ENCODE peak calls at places on chromosomes 4 and X, in nine cellular contexts. O, A, M, K, I, F, E, J and D are unnamed samples. For H3K36me3, the result is how much of the 10 kb centered on the place peaks cover.

GRCh38 chrX:47751670-47752069 is 85.0 kb upstream of the ZNF81 start:
- DNase-seq in O (no peak), A (no peak), M (peak), K (no peak), I (no peak), F (no peak), E (peak), J (no peak), D (peak)

GRCh38 chr4:77872723-77873435 is 10.2 kb downstream of the MRPL1 start:
- DNase-seq in O (no peak), A (no peak), M (no peak), K (no peak), I (no peak), F (no peak), E (no peak), J (no peak), D (no peak)

GRCh38 chr4:183360161-183360919 is 38.1 kb upstream of the CLDN24 start:
- DNase-seq in O (peak), A (no peak), M (no peak), K (no peak), I (no peak), F (no peak), E (no peak), J (no peak), D (no peak)

GRCh38 chrX:21691512-21692018 is 33.4 kb upstream of the KLHL34 start:
- DNase-seq in O (no peak), A (no peak), M (no peak), K (no peak), I (no peak), F (no peak), E (no peak), J (no peak), D (no peak)

GRCh38 chrX:50430917-50431316 is 39.7 kb downstream of the DGKK start:
- DNase-seq in O (no peak), A (no peak), M (no peak), K (no peak), I (no peak), F (no peak), E (no peak), J (no peak), D (no peak)

GRCh38 chr4:86841309-86841708 is 7.9 kb downstream of the SLC10A6 start:
- DNase-seq in O (peak), A (no peak), M (no peak), K (no peak), I (no peak), F (no peak), E (no peak), J (no peak), D (no peak)

GRCh38 chr4:22389240-22389871 is 126.5 kb downstream of the ADGRA3 start:
- DNase-seq in O (peak), A (no peak), M (peak), K (no peak), I (no peak), F (peak), E (peak), J (no peak), D (no peak)

GRCh38 chr4:153345011-153345981 is 808 bp downstream of the MND1 start:
- DNase-seq in O (peak), A (no peak), M (peak), K (peak), I (no peak), F (peak), E (no peak), J (no peak), D (no peak)

GRCh38 chr4:37715889-37716402 is 29.8 kb upstream of the RELL1 start:
- DNase-seq in O (peak), A (no peak), M (peak), K (no peak), I (no peak), F (no peak), E (no peak), J (no peak), D (no peak)

GRCh38 chrX:153953892-153954617 is 9.6 kb upstream of the RENBP start:
- DNase-seq in O (no peak), A (no peak), M (no peak), K (no peak), I (no peak), F (no peak), E (no peak), J (no peak), D (no peak)

GRCh38 chr4:139815646-139816601 is 150.3 kb downstream of the MGST2 start:
- DNase-seq in O (peak), A (no peak), M (peak), K (peak), I (no peak), F (peak), E (no peak), J (no peak), D (no peak)

GRCh38 chrX:136880003-136880451 is 498 bp downstream of the RBMX start:
- DNase-seq in O (no peak), A (no peak), M (peak), K (peak), I (no peak), F (peak), E (no peak), J (no peak), D (peak)

GRCh38 chrX:9700555-9700954 is 65.1 kb downstream of the GPR143 start:
- DNase-seq in O (no peak), A (no peak), M (no peak), K (no peak), I (no peak), F (no peak), E (no peak), J (no peak), D (no peak)

GRCh38 chr4:8039290-8039689 is 99.6 kb upstream of the AFAP1 start:
- DNase-seq in O (no peak), A (no peak), M (peak), K (no peak), I (no peak), F (no peak), E (no peak), J (no peak), D (peak)

GRCh38 chrX:156001001-156001666 is 3.6 kb downstream of the IL9R start:
- DNase-seq in O (no peak), A (no peak), M (no peak), K (no peak), I (no peak), F (no peak), E (no peak), J (no peak), D (no peak)

GRCh38 chr4:7829687-7830580 is 109.7 kb downstream of the AFAP1 start:
- DNase-seq in O (no peak), A (no peak), M (no peak), K (no peak), I (no peak), F (no peak), E (no peak), J (no peak), D (no peak)

DNA sequence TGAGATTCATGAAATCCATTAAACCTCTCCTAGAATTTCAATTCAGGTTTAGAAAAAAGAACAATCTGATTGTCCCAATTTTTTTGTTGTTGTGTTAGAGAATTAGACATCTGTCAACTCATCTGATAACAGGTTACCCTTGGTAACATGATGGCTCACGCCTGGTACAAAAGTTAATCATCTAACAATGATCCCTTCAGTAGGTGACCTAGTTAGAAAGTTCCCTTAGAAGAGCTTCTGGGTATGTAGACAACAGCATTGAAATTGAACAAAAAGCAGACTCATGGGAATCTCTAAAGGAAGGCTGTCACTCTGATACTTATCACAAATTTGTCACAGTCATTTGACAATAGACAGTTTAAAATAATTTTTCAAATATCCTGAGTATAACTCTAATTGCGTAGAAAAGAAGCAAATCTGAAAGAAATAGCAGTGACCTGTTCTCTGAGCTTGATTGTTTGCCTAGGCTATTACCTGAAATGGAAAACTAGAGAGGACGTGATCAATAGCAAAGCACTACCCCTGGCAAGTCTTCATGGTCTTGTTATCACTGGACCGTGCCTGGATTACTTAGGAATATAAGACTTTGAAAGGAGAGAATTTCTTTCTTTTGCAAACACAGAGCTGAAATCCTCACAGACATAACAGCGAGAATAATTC is 880.4 kb upstream of the AGA start:
- DNase-seq in O (no peak), A (no peak), M (peak), K (no peak), I (no peak), F (no peak), E (no peak), J (no peak), D (no peak)
- TF ChIP-seq POLR2A in O (no peak), A (no peak), M (no peak), K (no peak), I (no peak), F (no peak), E (no peak), J (no peak), D (no peak)

GRCh38 chr4:56684320-56684719 is 3.2 kb upstream of the HOPX start:
- DNase-seq in O (peak), A (no peak), M (no peak), K (no peak), I (no peak), F (no peak), E (no peak), J (no peak), D (no peak)
- H3K27ac ChIP-seq in O (no peak), A (no peak), M (no peak), K (no peak), I (no peak), F (no peak), E (no peak), J (no peak), D (no peak)

GRCh38 chr4:17636696-17637351 is 22.4 kb downstream of the MED28 start:
- DNase-seq in O (peak), A (no peak), M (peak), K (peak), I (peak), F (peak), E (peak), J (peak), D (peak)

GRCh38 chr4:17639136-17639535 is 24.7 kb downstream of the MED28 start:
- DNase-seq in O (no peak), A (no peak), M (no peak), K (no peak), I (no peak), F (no peak), E (no peak), J (no peak), D (peak)

GRCh38 chr4:17636341-17636695 is 21.9 kb downstream of the MED28 start:
- DNase-seq in O (no peak), A (no peak), M (no peak), K (no peak), I (no peak), F (no peak), E (no peak), J (no peak), D (no peak)

GRCh38 chr4:17633600-17633999 is 19.2 kb downstream of the MED28 start:
- DNase-seq in O (no peak), A (no peak), M (no peak), K (no peak), I (no peak), F (no peak), E (no peak), J (no peak), D (peak)

DNA sequence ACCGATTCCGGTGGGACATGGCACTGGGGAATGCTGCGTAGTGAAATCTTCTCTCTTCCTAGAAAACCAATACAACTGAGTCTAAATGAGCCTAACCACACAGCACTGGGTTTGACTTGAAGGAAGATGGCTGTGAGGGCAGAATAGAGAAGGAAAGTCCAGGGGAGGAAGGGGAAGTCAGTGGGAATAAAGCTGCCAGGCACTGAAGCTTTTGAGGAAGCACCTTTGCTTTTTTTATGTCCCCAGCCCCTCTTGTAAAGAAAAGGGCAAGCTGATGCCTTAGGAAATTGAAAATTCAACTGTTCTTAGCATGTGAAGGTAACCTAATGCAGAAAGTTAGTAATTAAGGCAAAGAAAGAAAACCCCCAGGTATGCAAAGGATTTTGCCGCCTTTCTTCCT is 20.6 kb downstream of the MED28 start:
- DNase-seq in O (no peak), A (no peak), M (no peak), K (no peak), I (no peak), F (no peak), E (no peak), J (no peak), D (no peak)
- H3K36me3 ChIP-seq in O (under half), A (under half), M (under half), K (under half), I (half or more), F (under half), E (half or more), J (under half), D (under half)

GRCh38 chr4:1471443-1472147 is 65.4 kb upstream of the NKX1-1 start:
- DNase-seq in O (no peak), A (no peak), M (no peak), K (no peak), I (peak), F (peak), E (no peak), J (peak), D (no peak)

GRCh38 chr4:1472148-1472797 is 66.0 kb upstream of the NKX1-1 start:
- DNase-seq in O (no peak), A (no peak), M (no peak), K (no peak), I (peak), F (peak), E (no peak), J (peak), D (no peak)

GRCh38 chr4:1473718-1474117 is 67.5 kb upstream of the NKX1-1 start:
- DNase-seq in O (no peak), A (no peak), M (no peak), K (no peak), I (no peak), F (no peak), E (no peak), J (peak), D (no peak)

GRCh38 chr4:1474126-1475090 is 68.2 kb upstream of the NKX1-1 start:
- DNase-seq in O (no peak), A (no peak), M (no peak), K (no peak), I (peak), F (peak), E (no peak), J (peak), D (peak)

DNA sequence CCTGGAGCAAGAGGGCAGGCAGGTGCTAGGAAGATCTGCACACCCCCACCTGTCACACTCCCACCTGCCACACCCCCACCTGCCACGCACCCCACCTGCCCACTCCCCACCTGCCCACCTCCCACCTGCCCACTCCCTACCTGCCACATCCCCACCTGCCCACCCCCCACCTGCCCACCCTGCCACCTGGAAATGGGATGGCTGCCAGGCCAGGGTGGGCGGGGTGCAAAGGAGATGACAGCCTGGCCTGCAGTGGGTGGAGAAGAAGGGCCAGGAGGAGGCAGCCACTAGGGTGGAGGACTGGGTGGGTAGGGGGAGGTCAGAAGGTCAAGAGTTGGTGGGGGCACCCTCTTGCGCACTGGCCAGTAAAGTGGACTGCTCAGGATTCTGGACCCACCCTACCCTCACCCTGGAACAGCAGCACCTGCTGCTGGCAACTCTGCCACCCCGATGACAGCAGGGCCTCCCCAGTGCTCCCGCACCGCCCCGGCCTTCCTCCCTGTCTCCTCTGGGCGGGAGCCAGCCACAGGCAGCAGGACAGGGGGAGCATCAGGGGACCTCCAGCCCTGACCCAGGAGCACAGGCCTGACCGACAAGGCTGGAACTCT is 66.8 kb upstream of the NKX1-1 start:
- DNase-seq in O (no peak), A (no peak), M (no peak), K (no peak), I (no peak), F (peak), E (no peak), J (peak), D (no peak)
- TF ChIP-seq POLR2A in O (no peak), A (no peak), M (no peak), K (no peak), I (no peak), F (no peak), E (no peak), J (no peak), D (no peak)

GRCh38 chr4:113701156-113701555 is 60.4 kb downstream of the CAMK2D start:
- DNase-seq in O (no peak), A (no peak), M (no peak), K (no peak), I (no peak), F (no peak), E (no peak), J (no peak), D (no peak)
- H3K27ac ChIP-seq in O (no peak), A (no peak), M (no peak), K (no peak), I (no peak), F (no peak), E (no peak), J (no peak), D (no peak)

DNA sequence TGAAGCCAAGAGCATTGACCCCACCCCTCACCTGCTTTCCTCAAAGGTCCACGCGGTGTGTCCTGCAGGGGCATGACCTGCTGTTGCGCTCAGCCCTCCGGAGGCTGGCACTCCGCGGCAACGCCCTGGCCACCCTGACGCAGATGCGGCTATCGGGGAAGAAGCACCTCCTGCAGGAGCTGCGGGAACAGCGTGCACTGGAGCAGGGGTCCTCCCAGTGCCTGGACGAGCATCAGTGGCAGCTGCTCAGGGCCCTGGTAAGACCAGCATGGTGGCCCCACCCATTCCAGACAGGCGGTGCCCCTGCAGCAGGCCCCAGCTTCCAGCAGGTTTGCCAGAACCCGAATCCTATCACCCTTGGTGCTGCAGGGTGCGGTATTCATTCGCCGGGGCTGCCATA is 86.0 kb downstream of the EVC start:
- DNase-seq in O (no peak), A (no peak), M (no peak), K (no peak), I (peak), F (no peak), E (no peak), J (no peak), D (peak)
- H3K36me3 ChIP-seq in O (under half), A (under half), M (under half), K (under half), I (under half), F (under half), E (half or more), J (under half), D (under half)

GRCh38 chrX:16783452-16783851 is 2.8 kb upstream of the TXLNG start:
- DNase-seq in O (no peak), A (no peak), M (no peak), K (no peak), I (no peak), F (no peak), E (no peak), J (no peak), D (no peak)

GRCh38 chrX:16788477-16788876 is 2.2 kb downstream of the TXLNG start:
- DNase-seq in O (no peak), A (no peak), M (no peak), K (peak), I (no peak), F (peak), E (no peak), J (no peak), D (peak)

GRCh38 chrX:16786139-16786790 is at the start of gene TXLNG:
- DNase-seq in O (peak), A (peak), M (peak), K (peak), I (peak), F (peak), E (peak), J (peak), D (peak)

GRCh38 chrX:16786791-16787735 is 797 bp downstream of the TXLNG start:
- DNase-seq in O (no peak), A (no peak), M (no peak), K (peak), I (no peak), F (peak), E (no peak), J (no peak), D (peak)

GRCh38 chrX:16785247-16786138 is 773 bp upstream of the TXLNG start:
- DNase-seq in O (no peak), A (no peak), M (peak), K (peak), I (no peak), F (peak), E (peak), J (no peak), D (peak)
- TF ChIP-seq POLR2A in O (no peak), A (no peak), M (no peak), K (no peak), I (no peak), F (no peak), E (no peak), J (no peak), D (no peak)